ENCODE peak calls at places on chromosomes 13 and 19, in four cellular contexts. I is K562, U is IMR-90, K is GM12878. A is an unnamed sample.

GRCh38 chr13:27821566-27821965 is 29.3 kb downstream of the GSX1 start:
- DNase-seq in U (no peak), I (no peak), K (no peak), A (no peak)

GRCh38 chr13:106588367-106588766 is 20.4 kb upstream of the ARGLU1 start:
- DNase-seq in U (no peak), I (no peak), K (no peak), A (no peak)

GRCh38 chr19:54554006-54554405 is 19.6 kb upstream of the LILRA2 start:
- DNase-seq in U (no peak), K (no peak), I (no peak), A (no peak)

GRCh38 chr13:46855166-46855565 is 41.7 kb downstream of the HTR2A start:
- DNase-seq in I (no peak), U (no peak), K (no peak), A (no peak)

GRCh38 chr19:3184847-3185481 is 766 bp upstream of the NCLN start:
- DNase-seq in U (no peak), K (no peak), I (peak), A (peak)

GRCh38 chr19:35268546-35269424 is at the start of gene USF2:
- DNase-seq in I (peak), K (no peak), U (peak), A (peak)

GRCh38 chr19:13718733-13719132 is 45.6 kb upstream of the MRI1 start:
- DNase-seq in I (no peak), U (peak), K (no peak), A (peak)

GRCh38 chr19:362683-363082 is 18.1 kb upstream of the MIER2 start:
- DNase-seq in I (no peak), K (no peak), U (no peak), A (no peak)

GRCh38 chr13:45162821-45163220 is 38.0 kb downstream of the KCTD4 start:
- DNase-seq in I (no peak), K (no peak), U (peak), A (no peak)

GRCh38 chr19:30879225-30879624 is 470.0 kb downstream of the TSHZ3 start:
- DNase-seq in U (no peak), K (no peak), I (no peak), A (peak)

GRCh38 chr13:49495783-49496762 is at the start of gene PHF11:
- DNase-seq in U (peak), K (peak), I (peak), A (peak)

GRCh38 chr13:20400774-20401173 is 124.9 kb downstream of the CRYL1 start:
- DNase-seq in I (no peak), K (no peak), U (peak), A (no peak)

GRCh38 chr19:14473915-14474578 is 1.1 kb downstream of the PTGER1 start:
- DNase-seq in I (no peak), U (no peak), K (no peak), A (peak)

GRCh38 chr19:48735031-48735615 is 5.3 kb downstream of the RASIP1 start:
- DNase-seq in U (no peak), I (no peak), K (no peak), A (no peak)

GRCh38 chr13:97113231-97114001 is 108.7 kb upstream of the MBNL2 start:
- DNase-seq in K (no peak), I (no peak), U (no peak), A (no peak)

GRCh38 chr13:45447050-45447661 is 17.6 kb upstream of the COG3 start:
- DNase-seq in K (no peak), U (no peak), I (no peak), A (no peak)

GRCh38 chr19:18486746-18487145 is 35.1 kb downstream of the ELL start:
- DNase-seq in K (no peak), U (no peak), I (no peak), A (no peak)

GRCh38 chr13:52158629-52159158 is 703 bp downstream of the NEK3 start:
- DNase-seq in K (peak), I (no peak), U (peak), A (peak)

GRCh38 chr19:17953869-17954268 is 13.0 kb upstream of the KCNN1 start:
- DNase-seq in I (peak), K (no peak), U (no peak), A (no peak)

GRCh38 chr13:105389373-105389772 is 1146.1 kb downstream of the EFNB2 start:
- DNase-seq in I (no peak), U (no peak), K (no peak), A (no peak)

GRCh38 chr13:19587635-19588300 is 26.4 kb upstream of the TPTE2 start:
- DNase-seq in I (no peak), K (no peak), U (peak), A (peak)

GRCh38 chr13:110683203-110683883 is 22.6 kb downstream of the CARS2 start:
- DNase-seq in I (no peak), U (peak), K (no peak), A (no peak)

GRCh38 chr13:110677731-110678545 is 28.0 kb downstream of the CARS2 start:
- DNase-seq in K (no peak), I (no peak), U (peak), A (no peak)

GRCh38 chr13:110682746-110683145 is 23.2 kb downstream of the CARS2 start:
- DNase-seq in U (no peak), I (no peak), K (no peak), A (no peak)

GRCh38 chr13:110681868-110682550 is 23.9 kb downstream of the CARS2 start:
- DNase-seq in I (no peak), K (no peak), U (no peak), A (no peak)

GRCh38 chr13:110680852-110681251 is 25.1 kb downstream of the CARS2 start:
- DNase-seq in K (no peak), I (peak), U (no peak), A (peak)
- TF ChIP-seq RCOR1 in K (no peak), I (no peak), U (no peak), A (no peak)

GRCh38 chr13:71015021-71015420 is 852.0 kb downstream of the DACH1 start:
- DNase-seq in U (no peak), K (no peak), I (no peak), A (no peak)
- H2AFZ ChIP-seq in U (no peak), K (no peak), I (no peak), A (no peak)

GRCh38 chr19:42480335-42481095 is 37.8 kb upstream of the CXCL17 start:
- DNase-seq in K (no peak), U (peak), I (no peak), A (no peak)
- TF ChIP-seq RCOR1 in K (no peak), U (no peak), I (no peak), A (no peak)

DNA sequence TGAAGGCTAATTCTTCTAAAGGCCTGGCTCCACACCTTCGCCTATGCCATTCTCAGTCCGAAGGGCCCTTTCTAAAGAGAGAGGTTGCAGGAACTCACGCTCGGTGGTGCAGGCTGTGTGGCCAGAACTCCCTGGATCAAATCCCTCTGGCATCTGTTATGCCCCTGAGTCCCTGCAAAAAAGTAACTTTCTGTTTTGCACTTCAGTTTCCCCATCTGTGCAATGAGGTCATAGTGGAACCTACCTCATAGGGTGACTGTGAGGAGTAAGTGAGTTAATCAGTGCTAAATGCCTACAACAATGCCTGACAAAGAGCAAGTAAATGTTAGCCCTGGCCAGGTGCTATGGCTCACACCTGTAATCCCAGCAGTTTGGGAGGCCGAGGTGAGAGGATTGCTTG is 7.3 kb downstream of the IGSF23 start:
- DNase-seq in K (no peak), U (peak), I (no peak), A (no peak)
- H2AFZ ChIP-seq in K (no peak), U (no peak), I (no peak), A (no peak)

A was measured in SK-N-SH.